ENCODE peak calls at places on chromosome 11, in four cellular contexts. T, M, E and I are unnamed samples.

GRCh38 chr11:131889146-131889577 is 518.7 kb downstream of the NTM start:
- DNase-seq in E (no peak), T (no peak), M (no peak), I (no peak)

GRCh38 chr11:62889484-62890437 is 9.1 kb downstream of the SLC3A2 start:
- DNase-seq in E (peak; percentile 79), M (peak; percentile 40), T (no peak), I (peak; percentile 67)

GRCh38 chr11:59680287-59681154 is 11.7 kb upstream of the PATL1 start:
- DNase-seq in T (peak; percentile 83), E (peak; percentile 73), M (peak; percentile 60), I (peak; percentile 75)

GRCh38 chr11:77387701-77388100 is 86.2 kb downstream of the PAK1 start:
- DNase-seq in E (no peak), M (no peak), T (no peak), I (no peak)

GRCh38 chr11:1308745-1309497 is 511 bp downstream of the TOLLIP start:
- DNase-seq in M (peak; percentile 91), T (no peak), E (no peak), I (no peak)

GRCh38 chr11:125261471-125262087 is 97.0 kb downstream of the PKNOX2 start:
- DNase-seq in M (no peak), T (no peak), E (no peak), I (no peak)

GRCh38 chr11:31557991-31558390 is 48.4 kb downstream of the ELP4 start:
- DNase-seq in M (no peak), E (no peak), T (no peak), I (no peak)

GRCh38 chr11:2944953-2945756 is 15.9 kb upstream of the PHLDA2 start:
- DNase-seq in T (peak; percentile 95), M (no peak), E (no peak), I (peak; percentile 86)

GRCh38 chr11:65639623-65640482 is 2.0 kb downstream of the SIPA1 start:
- DNase-seq in T (no peak), M (no peak), E (no peak), I (peak; percentile 67)

GRCh38 chr11:74746868-74747267 is 1.8 kb upstream of the RNF169 start:
- DNase-seq in T (no peak), M (no peak), E (no peak), I (no peak)

GRCh38 chr11:74749127-74749964 is 697 bp downstream of the RNF169 start:
- DNase-seq in E (peak; percentile 73), M (peak; percentile 82), T (no peak), I (peak; percentile 54)

GRCh38 chr11:74749965-74750296 is 1.3 kb downstream of the RNF169 start:
- DNase-seq in E (no peak), T (no peak), M (no peak), I (no peak)

GRCh38 chr11:74744277-74744676 is 4.4 kb upstream of the RNF169 start:
- DNase-seq in M (no peak), E (no peak), T (no peak), I (no peak)

DNA sequence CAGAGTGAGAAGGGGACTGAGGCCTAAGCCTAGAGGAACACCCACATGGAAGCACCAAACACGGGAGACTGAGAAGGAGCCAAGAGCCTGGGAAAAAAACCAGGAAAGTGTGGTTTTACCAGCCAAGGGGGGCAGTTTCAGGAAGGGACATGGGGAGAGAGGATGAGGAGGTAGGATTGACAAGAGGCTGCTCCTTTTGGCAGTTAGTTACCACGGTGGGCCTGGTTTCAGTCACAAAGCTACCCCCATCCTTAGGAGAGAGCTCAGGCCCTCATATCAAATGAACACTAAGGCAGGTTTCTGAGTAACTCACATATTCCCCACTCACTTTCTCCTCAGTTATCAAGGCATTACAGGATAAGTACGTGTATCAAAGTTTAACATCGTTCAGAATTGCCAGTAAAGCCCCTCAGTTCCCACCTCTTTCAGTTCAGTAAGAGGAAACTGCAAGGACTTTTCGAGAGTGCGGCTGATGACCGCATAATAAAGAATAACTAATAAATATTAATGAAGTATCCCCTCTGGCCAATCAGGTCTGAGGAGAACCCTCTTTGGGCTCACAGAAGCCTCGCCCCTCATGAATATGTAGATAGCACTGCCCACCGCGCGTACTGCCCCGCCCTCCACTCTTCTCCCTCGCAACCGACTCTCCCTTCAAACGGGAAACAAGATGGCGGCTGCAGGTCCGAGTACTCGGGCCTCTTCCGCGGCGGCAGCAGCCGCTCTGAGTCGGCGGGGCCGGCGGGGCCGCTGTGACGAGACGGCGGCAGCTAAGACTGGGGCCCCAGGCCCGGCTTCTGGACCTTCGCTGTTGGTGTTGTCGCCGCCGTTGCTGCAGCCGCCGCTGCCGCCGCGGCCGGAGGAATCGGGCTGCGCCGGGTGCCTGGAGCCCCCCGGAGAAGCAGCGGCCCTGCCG is at the start of gene RNF169:
- DNase-seq in T (peak; percentile 98), M (peak; percentile 95), E (peak; percentile 91), I (peak; percentile 94)
- TF ChIP-seq EP300 in T (no peak), M (no peak), E (no peak), I (no peak)

GRCh38 chr11:119414321-119414720 is 8.7 kb downstream of the THY1 start:
- DNase-seq in E (no peak), T (no peak), M (no peak), I (no peak)

GRCh38 chr11:119415966-119416365 is 7.0 kb downstream of the THY1 start:
- DNase-seq in E (no peak), T (no peak), M (no peak), I (no peak)

GRCh38 chr11:119415517-119415916 is 7.5 kb downstream of the THY1 start:
- DNase-seq in T (no peak), E (no peak), M (no peak), I (no peak)

GRCh38 chr11:119416606-119417580 is 6.1 kb downstream of the THY1 start:
- DNase-seq in M (no peak), E (no peak), T (peak; percentile 56), I (no peak)

DNA sequence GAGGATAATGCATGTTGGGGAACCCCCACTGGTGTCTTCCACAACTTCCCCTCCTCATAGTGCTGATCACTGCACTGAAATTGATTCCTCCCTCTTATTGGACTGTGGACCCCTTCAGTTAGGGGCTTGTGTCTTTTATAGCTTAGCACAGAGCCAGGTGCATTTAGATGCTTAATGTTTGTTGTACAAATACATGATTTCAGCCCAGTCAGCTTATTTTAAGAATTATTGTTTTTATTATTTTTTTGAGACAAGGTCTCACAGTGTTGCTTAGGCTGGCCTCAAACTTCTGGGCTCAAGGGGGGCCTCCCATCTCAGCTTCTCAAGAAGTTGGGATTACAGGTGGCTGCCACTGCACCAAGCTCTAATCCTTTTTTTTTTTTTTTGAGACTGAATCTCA is 8.2 kb downstream of the THY1 start:
- DNase-seq in M (no peak), T (no peak), E (no peak), I (no peak)
- TF ChIP-seq POLR2AphosphoS5 in M (no peak), T (no peak), E (no peak), I (no peak)

GRCh38 chr11:68332186-68332585 is 19.8 kb downstream of the LRP5 start:
- DNase-seq in E (no peak), M (no peak), T (no peak), I (no peak)
- TF ChIP-seq EP300 in E (no peak), M (no peak), T (no peak), I (no peak)

DNA sequence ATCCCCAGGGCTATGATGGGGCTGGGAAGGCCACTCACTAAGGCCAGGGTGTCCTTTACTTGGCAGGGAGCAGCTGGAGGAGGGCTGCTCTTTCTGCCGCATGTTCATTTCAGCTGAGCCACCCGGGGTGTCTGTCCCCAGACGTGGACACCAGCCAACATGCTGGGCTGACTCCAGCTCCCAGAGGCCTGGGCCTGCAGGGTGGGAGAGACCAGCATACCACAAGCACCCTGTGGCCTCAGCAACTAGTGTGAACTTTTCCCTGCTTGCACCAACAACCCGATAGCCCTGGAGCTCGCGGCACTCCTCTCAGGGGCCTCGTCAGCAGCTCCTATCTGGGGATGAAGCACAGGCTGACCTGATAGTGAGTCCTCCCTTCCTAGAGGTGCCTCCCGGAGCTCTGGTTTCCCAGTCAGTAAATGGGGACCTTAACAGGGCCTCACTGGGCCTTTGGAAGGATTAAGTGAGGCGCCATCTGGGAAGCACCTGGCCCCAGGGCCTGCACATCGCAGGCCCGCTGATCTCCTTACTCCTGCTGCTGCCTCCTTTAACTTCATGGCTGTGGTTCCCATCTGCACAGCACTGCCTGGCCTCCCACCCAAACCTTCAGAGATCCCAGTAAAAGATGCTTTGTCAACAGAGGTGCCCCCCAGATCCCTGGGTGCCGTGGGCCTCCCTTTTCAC is 83.4 kb downstream of the GALNT18 start:
- DNase-seq in E (no peak), M (no peak), T (no peak), I (no peak)
- TF ChIP-seq POLR2AphosphoS5 in E (no peak), M (no peak), T (no peak), I (no peak)

GRCh38 chr11:14420223-14420622 is 61.2 kb upstream of the RRAS2 start:
- DNase-seq in T (no peak), M (no peak), E (no peak), I (no peak)

GRCh38 chr11:14422814-14423182 is 63.8 kb upstream of the RRAS2 start:
- DNase-seq in M (no peak), T (no peak), E (no peak), I (no peak)

GRCh38 chr11:14423633-14424032 is 64.7 kb upstream of the RRAS2 start:
- DNase-seq in E (peak; percentile 53), M (no peak), T (no peak), I (no peak)

GRCh38 chr11:14424096-14424495 is 65.1 kb upstream of the RRAS2 start:
- DNase-seq in E (no peak), T (no peak), M (no peak), I (no peak)

DNA sequence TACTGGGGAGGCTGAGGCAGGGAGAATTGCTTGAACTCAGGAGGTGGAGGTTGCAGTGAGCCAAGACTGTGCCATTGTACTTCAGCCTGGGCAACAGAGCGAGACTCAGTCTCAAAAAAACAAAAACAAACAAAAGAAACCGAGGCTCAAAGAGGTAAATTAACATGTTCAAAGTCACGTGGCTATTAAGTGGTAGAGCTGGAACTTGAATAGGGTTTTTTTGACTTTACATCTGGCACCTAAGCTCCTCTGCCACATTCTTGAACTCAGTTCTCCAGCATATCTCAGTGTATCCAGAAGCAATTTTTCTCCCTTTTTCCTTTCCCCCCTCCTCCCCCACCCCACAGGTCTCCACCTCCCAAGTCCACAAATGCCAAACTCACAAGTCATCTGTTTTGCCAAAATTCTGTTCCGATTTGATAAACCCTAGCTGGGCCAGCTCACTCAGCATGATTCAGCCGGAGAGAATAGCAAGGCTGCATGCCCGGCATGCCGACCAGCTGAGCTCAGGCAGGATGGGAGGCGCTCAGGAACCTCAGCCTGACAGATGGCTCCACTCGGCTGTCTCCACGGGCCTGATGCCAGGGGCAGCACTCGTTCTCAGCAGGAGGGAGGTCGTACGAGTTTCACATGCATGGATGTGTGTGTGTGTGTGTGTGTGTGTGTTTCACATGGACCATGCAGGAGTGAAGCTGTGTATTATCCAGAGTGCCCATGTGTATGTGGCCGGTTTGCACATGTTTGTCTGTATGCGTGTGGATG is 63.2 kb upstream of the RRAS2 start:
- DNase-seq in E (peak; percentile 82), T (peak; percentile 94), M (peak; percentile 69), I (peak; percentile 66)
- TF ChIP-seq EP300 in E (no peak), T (no peak), M (peak; percentile 69), I (no peak)

DNA sequence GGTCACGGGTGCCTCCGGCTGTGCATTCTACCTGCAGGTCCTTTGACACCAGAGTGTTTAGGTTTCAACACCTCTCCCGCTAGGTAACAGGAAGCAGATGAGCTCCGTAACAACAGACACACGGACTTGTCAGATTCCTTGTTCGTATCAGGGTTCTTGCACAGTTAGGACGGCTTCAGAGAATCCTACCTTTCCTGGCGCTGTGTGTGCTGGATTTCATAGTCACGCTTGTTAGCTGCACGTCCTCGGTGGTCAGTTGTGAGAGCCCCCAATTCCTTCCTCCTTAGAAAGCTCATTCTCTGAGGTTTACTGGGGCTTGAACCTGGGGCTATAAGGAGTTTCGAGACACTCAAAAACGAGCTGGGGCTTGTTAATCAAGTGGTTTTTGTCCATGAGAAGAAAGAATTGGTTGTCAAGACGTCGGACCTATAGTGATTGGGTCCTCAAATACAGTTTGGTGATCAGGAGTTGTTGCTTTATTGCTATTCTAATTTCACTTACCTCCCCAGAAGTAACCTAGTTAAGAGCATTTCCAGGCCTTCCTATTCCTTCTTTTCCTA is 672 bp downstream of the DDB2 start:
- DNase-seq in E (peak; percentile 48), M (peak; percentile 4), T (no peak), I (no peak)
- TF ChIP-seq POLR2AphosphoS5 in E (no peak), M (no peak), T (no peak), I (no peak)

GRCh38 chr11:111427471-111427912 is 48.4 kb upstream of the POU2AF1 start:
- DNase-seq in T (no peak), M (peak; percentile 30), E (peak; percentile 13), I (no peak)
- TF ChIP-seq EP300 in T (no peak), M (no peak), E (no peak), I (no peak)